ENCODE peak calls at places on chromosomes 12 and 14, in ten cellular contexts. One of them, this sample, is unnamed.

GRCh38 chr12:17971850-17972249 is 118.1 kb downstream of the RERGL start:
- DNase-seq in dermis microvascular lymphatic vessel endothelial cell: no peak
- DNase-seq in T-helper 17 cell: no peak
- DNase-seq in PC-3: peak
- DNase-seq in NCI-H1417: no peak
- DNase-seq in ureter: no peak
- DNase-seq in ELR: peak
- DNase-seq in hippocampal formation: no peak
- DNase-seq in pulmonary artery endothelial cell: no peak
- DNase-seq in AG04450: no peak
- DNase-seq in this sample: no peak

GRCh38 chr14:77340389-77340788 is 19.6 kb downstream of the GSTZ1 start:
- DNase-seq in dermis microvascular lymphatic vessel endothelial cell: no peak
- DNase-seq in T-helper 17 cell: no peak
- DNase-seq in PC-3: no peak
- DNase-seq in NCI-H1417: no peak
- DNase-seq in ureter: no peak
- DNase-seq in ELR: no peak
- DNase-seq in hippocampal formation: no peak
- DNase-seq in pulmonary artery endothelial cell: no peak
- DNase-seq in AG04450: no peak
- DNase-seq in this sample: no peak

GRCh38 chr14:97185186-97185585 is 388.0 kb downstream of the VRK1 start:
- DNase-seq in dermis microvascular lymphatic vessel endothelial cell: no peak
- DNase-seq in T-helper 17 cell: no peak
- DNase-seq in PC-3: peak
- DNase-seq in NCI-H1417: peak
- DNase-seq in ureter: no peak
- DNase-seq in ELR: no peak
- DNase-seq in hippocampal formation: no peak
- DNase-seq in pulmonary artery endothelial cell: no peak
- DNase-seq in AG04450: no peak
- DNase-seq in this sample: no peak

GRCh38 chr14:76705214-76705613 is 56.1 kb upstream of the VASH1 start:
- DNase-seq in dermis microvascular lymphatic vessel endothelial cell: no peak
- DNase-seq in T-helper 17 cell: no peak
- DNase-seq in PC-3: no peak
- DNase-seq in NCI-H1417: no peak
- DNase-seq in ureter: no peak
- DNase-seq in ELR: no peak
- DNase-seq in hippocampal formation: no peak
- DNase-seq in pulmonary artery endothelial cell: no peak
- DNase-seq in AG04450: no peak
- DNase-seq in this sample: no peak

GRCh38 chr12:98423963-98424362 is 91.4 kb upstream of the TMPO start:
- DNase-seq in dermis microvascular lymphatic vessel endothelial cell: no peak
- DNase-seq in T-helper 17 cell: no peak
- DNase-seq in PC-3: no peak
- DNase-seq in NCI-H1417: no peak
- DNase-seq in ureter: no peak
- DNase-seq in ELR: no peak
- DNase-seq in hippocampal formation: no peak
- DNase-seq in pulmonary artery endothelial cell: no peak
- DNase-seq in AG04450: no peak
- DNase-seq in this sample: no peak

GRCh38 chr14:53151867-53152626 is 1.1 kb downstream of the DDHD1 start:
- DNase-seq in dermis microvascular lymphatic vessel endothelial cell: no peak
- DNase-seq in T-helper 17 cell: peak
- DNase-seq in PC-3: peak
- DNase-seq in NCI-H1417: peak
- DNase-seq in ureter: peak
- DNase-seq in ELR: peak
- DNase-seq in hippocampal formation: peak
- DNase-seq in pulmonary artery endothelial cell: no peak
- DNase-seq in AG04450: no peak
- DNase-seq in this sample: peak

GRCh38 chr12:26152507-26153102 is 27.8 kb upstream of the BHLHE41 start:
- DNase-seq in dermis microvascular lymphatic vessel endothelial cell: no peak
- DNase-seq in T-helper 17 cell: no peak
- DNase-seq in PC-3: peak
- DNase-seq in NCI-H1417: no peak
- DNase-seq in ureter: no peak
- DNase-seq in ELR: peak
- DNase-seq in hippocampal formation: no peak
- DNase-seq in pulmonary artery endothelial cell: no peak
- DNase-seq in AG04450: no peak
- DNase-seq in this sample: no peak

GRCh38 chr12:125549836-125550235 is 484.6 kb downstream of the AACS start:
- DNase-seq in dermis microvascular lymphatic vessel endothelial cell: no peak
- DNase-seq in T-helper 17 cell: no peak
- DNase-seq in PC-3: peak
- DNase-seq in NCI-H1417: no peak
- DNase-seq in ureter: no peak
- DNase-seq in ELR: no peak
- DNase-seq in hippocampal formation: no peak
- DNase-seq in pulmonary artery endothelial cell: no peak
- DNase-seq in AG04450: no peak
- DNase-seq in this sample: no peak

GRCh38 chr14:76771432-76771980 is 10.2 kb downstream of the VASH1 start:
- DNase-seq in dermis microvascular lymphatic vessel endothelial cell: no peak
- DNase-seq in T-helper 17 cell: no peak
- DNase-seq in PC-3: no peak
- DNase-seq in NCI-H1417: no peak
- DNase-seq in ureter: no peak
- DNase-seq in ELR: no peak
- DNase-seq in hippocampal formation: no peak
- DNase-seq in pulmonary artery endothelial cell: no peak
- DNase-seq in AG04450: no peak
- DNase-seq in this sample: no peak

GRCh38 chr14:93133476-93133875 is 17.8 kb upstream of the ITPK1 start:
- DNase-seq in dermis microvascular lymphatic vessel endothelial cell: no peak
- DNase-seq in T-helper 17 cell: no peak
- DNase-seq in PC-3: peak
- DNase-seq in NCI-H1417: no peak
- DNase-seq in ureter: peak
- DNase-seq in ELR: peak
- DNase-seq in hippocampal formation: no peak
- DNase-seq in pulmonary artery endothelial cell: no peak
- DNase-seq in AG04450: no peak
- DNase-seq in this sample: peak

GRCh38 chr12:126617312-126617711 is 1552.1 kb downstream of the AACS start:
- DNase-seq in dermis microvascular lymphatic vessel endothelial cell: no peak
- DNase-seq in T-helper 17 cell: no peak
- DNase-seq in PC-3: peak
- DNase-seq in NCI-H1417: peak
- DNase-seq in ureter: no peak
- DNase-seq in ELR: no peak
- DNase-seq in hippocampal formation: no peak
- DNase-seq in pulmonary artery endothelial cell: no peak
- DNase-seq in AG04450: no peak
- DNase-seq in this sample: no peak